ENCODE peak calls at places on chromosomes 2 and 18, in eight cellular contexts. One of them, this sample, is unnamed.

GRCh38 chr2:36507408-36507812 is 90.6 kb downstream of the FEZ2 start:
- DNase-seq in NCI-H1417: peak
- DNase-seq in stomach: peak
- DNase-seq in caudate nucleus: no peak
- DNase-seq in PC-9: peak
- DNase-seq in heart right ventricle: no peak
- DNase-seq in activated naive CD8-positive, alpha-beta T cell treated with anti-CD3 and anti-CD28 coated beads, Interleukin-2, amount 50 U/mL, for 24 hours: peak
- DNase-seq in lower lobe of right lung: no peak
- DNase-seq in this sample: peak

GRCh38 chr2:159035790-159036411 is 67.5 kb downstream of the TANC1 start:
- DNase-seq in stomach: peak
- DNase-seq in lower lobe of right lung: no peak
- DNase-seq in PC-9: peak
- DNase-seq in activated naive CD8-positive, alpha-beta T cell treated with anti-CD3 and anti-CD28 coated beads, Interleukin-2, amount 50 U/mL, for 24 hours: no peak
- DNase-seq in caudate nucleus: no peak
- DNase-seq in NCI-H1417: peak
- DNase-seq in heart right ventricle: no peak
- DNase-seq in this sample: peak

GRCh38 chr2:191169456-191170300 is 18.9 kb upstream of the STAT4 start:
- DNase-seq in NCI-H1417: no peak
- DNase-seq in PC-9: no peak
- DNase-seq in lower lobe of right lung: no peak
- DNase-seq in stomach: no peak
- DNase-seq in heart right ventricle: no peak
- DNase-seq in caudate nucleus: no peak
- DNase-seq in activated naive CD8-positive, alpha-beta T cell treated with anti-CD3 and anti-CD28 coated beads, Interleukin-2, amount 50 U/mL, for 24 hours: no peak
- DNase-seq in this sample: peak

GRCh38 chr2:20507166-20507692 is 60.4 kb downstream of the RHOB start:
- DNase-seq in lower lobe of right lung: no peak
- DNase-seq in heart right ventricle: no peak
- DNase-seq in NCI-H1417: peak
- DNase-seq in activated naive CD8-positive, alpha-beta T cell treated with anti-CD3 and anti-CD28 coated beads, Interleukin-2, amount 50 U/mL, for 24 hours: peak
- DNase-seq in PC-9: no peak
- DNase-seq in stomach: no peak
- DNase-seq in caudate nucleus: no peak
- DNase-seq in this sample: no peak

GRCh38 chr2:106868199-106868598 is 17.8 kb downstream of the ST6GAL2 start:
- DNase-seq in lower lobe of right lung: no peak
- DNase-seq in stomach: no peak
- DNase-seq in caudate nucleus: no peak
- DNase-seq in heart right ventricle: no peak
- DNase-seq in PC-9: no peak
- DNase-seq in activated naive CD8-positive, alpha-beta T cell treated with anti-CD3 and anti-CD28 coated beads, Interleukin-2, amount 50 U/mL, for 24 hours: no peak
- DNase-seq in NCI-H1417: no peak
- DNase-seq in this sample: no peak

GRCh38 chr18:52319423-52319822 is 20.6 kb upstream of the DCC start:
- DNase-seq in heart right ventricle: no peak
- DNase-seq in lower lobe of right lung: no peak
- DNase-seq in PC-9: no peak
- DNase-seq in caudate nucleus: no peak
- DNase-seq in NCI-H1417: no peak
- DNase-seq in activated naive CD8-positive, alpha-beta T cell treated with anti-CD3 and anti-CD28 coated beads, Interleukin-2, amount 50 U/mL, for 24 hours: no peak
- DNase-seq in stomach: no peak
- DNase-seq in this sample: no peak

GRCh38 chr2:186848873-186849578 is at the start of gene ZSWIM2:
- DNase-seq in activated naive CD8-positive, alpha-beta T cell treated with anti-CD3 and anti-CD28 coated beads, Interleukin-2, amount 50 U/mL, for 24 hours: peak
- DNase-seq in lower lobe of right lung: peak
- DNase-seq in stomach: peak
- DNase-seq in NCI-H1417: peak
- DNase-seq in caudate nucleus: peak
- DNase-seq in PC-9: peak
- DNase-seq in heart right ventricle: peak
- DNase-seq in this sample: peak

GRCh38 chr2:128549646-128550260 is 231.1 kb upstream of the HS6ST1 start:
- DNase-seq in lower lobe of right lung: no peak
- DNase-seq in caudate nucleus: no peak
- DNase-seq in NCI-H1417: no peak
- DNase-seq in PC-9: no peak
- DNase-seq in heart right ventricle: no peak
- DNase-seq in stomach: peak
- DNase-seq in activated naive CD8-positive, alpha-beta T cell treated with anti-CD3 and anti-CD28 coated beads, Interleukin-2, amount 50 U/mL, for 24 hours: no peak
- DNase-seq in this sample: no peak

This sample was measured in EL.